ENCODE peak calls at places on chromosome 7, in six cellular contexts. W is IMR-90, P is BJ, S is GM23338, M is HCT116, E is AG04450. C is an unnamed sample.

GRCh38 chr7:44046321-44047061 is 2.0 kb downstream of the DBNL start:
- DNase-seq in E (no peak), P (no peak), S (no peak), W (no peak), M (no peak), C (no peak)

GRCh38 chr7:142440219-142441073 is 182.6 kb upstream of the PRSS58 start:
- DNase-seq in M (peak; percentile 47), P (peak; percentile 48), S (no peak), E (peak; percentile 37), W (peak; percentile 85), C (peak; percentile 85)

GRCh38 chr7:92778972-92779371 is 57.4 kb downstream of the CDK6 start:
- DNase-seq in M (no peak), S (no peak), W (peak; percentile 85), E (no peak), P (no peak), C (no peak)

GRCh38 chr7:128207609-128208008 is 33.5 kb upstream of the LEP start:
- DNase-seq in P (no peak), S (no peak), W (no peak), M (no peak), E (no peak), C (no peak)

GRCh38 chr7:108328174-108328651 is 128.0 kb downstream of the NRCAM start:
- DNase-seq in M (no peak), S (peak; percentile 50), E (no peak), P (no peak), W (no peak), C (no peak)

GRCh38 chr7:139340808-139341057 is 404 bp upstream of the FMC1 start:
- DNase-seq in M (no peak), E (no peak), P (no peak), W (no peak), S (no peak), C (no peak)

GRCh38 chr7:130071701-130072622 is 1.6 kb downstream of the KLHDC10 start:
- DNase-seq in W (peak; percentile 90), E (peak; percentile 80), S (peak; percentile 91), M (peak; percentile 84), P (no peak), C (peak; percentile 84)

GRCh38 chr7:5697754-5698487 is 83.5 kb downstream of the RNF216 start:
- DNase-seq in M (no peak), E (no peak), S (no peak), P (no peak), W (no peak), C (no peak)

GRCh38 chr7:129969881-129970446 is 17.2 kb upstream of the UBE2H start:
- DNase-seq in W (peak; percentile 84), M (peak; percentile 41), E (peak; percentile 36), P (peak; percentile 57), S (no peak), C (peak; percentile 75)

GRCh38 chr7:38283809-38284208 is 10.4 kb upstream of the TARP start:
- DNase-seq in M (no peak), S (no peak), E (no peak), P (no peak), W (no peak), C (no peak)

GRCh38 chr7:137816696-137817320 is 30.0 kb downstream of the DGKI start:
- DNase-seq in W (no peak), M (no peak), P (no peak), E (no peak), S (peak; percentile 65), C (no peak)

GRCh38 chr7:155778349-155778748 is 33.9 kb downstream of the SHH start:
- DNase-seq in W (no peak), P (no peak), E (no peak), S (no peak), M (no peak), C (no peak)

GRCh38 chr7:138184191-138184590 is 107.9 kb downstream of the AKR1D1 start:
- DNase-seq in W (no peak), P (no peak), S (no peak), E (no peak), M (no peak), C (no peak)

GRCh38 chr7:150388709-150389531 is 9.8 kb downstream of the ZNF775 start:
- DNase-seq in W (peak; percentile 65), M (no peak), S (peak; percentile 70), E (no peak), P (no peak), C (no peak)

GRCh38 chr7:106848851-106849442 is 16.1 kb upstream of the PIK3CG start:
- DNase-seq in W (peak; percentile 91), S (no peak), M (no peak), P (peak; percentile 80), E (peak; percentile 65), C (peak; percentile 54)

GRCh38 chr7:155339474-155339873 is 41.8 kb downstream of the INSIG1 start:
- DNase-seq in W (no peak), P (no peak), M (no peak), S (no peak), E (no peak), C (no peak)

GRCh38 chr7:142158741-142159496 is 47.4 kb downstream of the MGAM2 start:
- DNase-seq in W (no peak), E (no peak), S (no peak), M (no peak), P (no peak), C (no peak)

GRCh38 chr7:112103246-112103645 is 103.0 kb downstream of the DOCK4 start:
- DNase-seq in M (no peak), S (peak; percentile 56), W (peak; percentile 56), E (no peak), P (no peak), C (no peak)

GRCh38 chr7:19404912-19405329 is 259.7 kb upstream of the FERD3L start:
- DNase-seq in M (peak; percentile 57), W (peak; percentile 99), S (peak; percentile 51), P (peak; percentile 95), E (peak; percentile 94), C (peak; percentile 89)

GRCh38 chr7:131231381-131232220 is 96.1 kb upstream of the MKLN1 start:
- DNase-seq in S (no peak), P (no peak), E (peak; percentile 41), M (no peak), W (peak; percentile 79), C (no peak)

GRCh38 chr7:137798073-137798763 is 48.6 kb downstream of the DGKI start:
- DNase-seq in W (no peak), P (no peak), M (no peak), E (no peak), S (no peak), C (no peak)

GRCh38 chr7:42572046-42572445 is 335.0 kb upstream of the GLI3 start:
- DNase-seq in E (no peak), M (no peak), S (no peak), W (no peak), P (no peak), C (no peak)

GRCh38 chr7:28296571-28297483 is 115.5 kb upstream of the CREB5 start:
- DNase-seq in S (peak; percentile 88), W (peak; percentile 56), E (no peak), M (peak; percentile 55), P (no peak), C (no peak)

GRCh38 chr7:79968249-79968648 is 166.4 kb upstream of the GNAI1 start:
- DNase-seq in W (no peak), E (no peak), P (no peak), M (no peak), S (peak; percentile 47), C (no peak)

GRCh38 chr7:149404396-149404795 is 56.5 kb downstream of the ZNF777 start:
- DNase-seq in S (no peak), P (no peak), M (no peak), E (no peak), W (no peak), C (no peak)

GRCh38 chr7:128827248-128827958 is 2.8 kb upstream of the FLNC start:
- DNase-seq in S (no peak), E (no peak), M (peak; percentile 53), W (peak; percentile 83), P (no peak), C (no peak)

GRCh38 chr7:157676001-157676400 is 339.2 kb downstream of the DNAJB6 start:
- DNase-seq in E (no peak), W (no peak), M (no peak), P (no peak), S (no peak), C (no peak)

DNA sequence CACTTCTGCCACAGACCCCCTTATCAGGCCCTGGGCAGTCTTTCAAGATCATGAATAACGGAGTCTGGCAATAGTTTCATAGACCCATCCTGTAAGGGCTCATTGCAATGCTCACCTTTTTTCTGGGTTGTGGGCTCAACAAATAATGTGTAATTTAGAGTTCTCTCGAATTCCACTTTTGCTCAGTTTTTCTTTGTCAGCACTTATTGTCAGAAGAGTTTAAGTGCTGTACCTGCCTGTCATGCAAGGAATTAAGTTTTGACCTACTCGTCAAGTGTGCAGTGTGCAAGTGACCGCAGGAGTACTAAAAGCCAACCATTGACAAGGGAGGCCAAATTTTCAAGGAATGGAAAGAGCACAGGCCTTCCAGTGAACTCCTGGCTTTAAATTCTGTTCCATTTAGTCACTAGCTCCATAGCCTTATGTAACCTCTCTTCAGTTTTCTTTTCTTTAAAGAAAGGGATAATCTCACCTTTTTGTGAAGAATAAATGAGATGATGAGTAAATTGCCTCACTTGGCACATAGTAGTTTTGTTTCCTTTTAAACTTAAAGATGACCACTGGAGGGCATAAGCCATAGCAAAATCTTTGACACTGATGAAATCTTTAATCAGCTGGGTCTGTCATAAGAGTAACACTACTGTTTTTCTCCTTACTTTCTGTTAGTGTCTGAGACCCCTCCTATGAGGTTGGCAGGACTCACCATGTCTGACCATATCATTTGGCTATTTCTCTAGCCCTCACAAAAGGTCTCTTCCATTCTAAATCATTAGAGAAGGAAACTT is 313.3 kb downstream of the TYW1 start:
- DNase-seq in S (no peak), E (no peak), W (no peak), P (no peak), M (no peak), C (no peak)
- TF ChIP-seq CTCF in S (no peak), E (no peak), W (no peak), P (no peak), M (no peak), C (no peak)

GRCh38 chr7:32163141-32163806 is 93.1 kb upstream of the PDE1C start:
- DNase-seq in M (no peak), P (peak; percentile 89), E (no peak), W (peak; percentile 85), S (no peak), C (peak; percentile 78)
- H3K4me3 ChIP-seq in M (no peak overlapping the region), P (no peak overlapping the region), E (no peak overlapping the region), W (no peak overlapping the region), S (no peak overlapping the region), C (no peak overlapping the region)

DNA sequence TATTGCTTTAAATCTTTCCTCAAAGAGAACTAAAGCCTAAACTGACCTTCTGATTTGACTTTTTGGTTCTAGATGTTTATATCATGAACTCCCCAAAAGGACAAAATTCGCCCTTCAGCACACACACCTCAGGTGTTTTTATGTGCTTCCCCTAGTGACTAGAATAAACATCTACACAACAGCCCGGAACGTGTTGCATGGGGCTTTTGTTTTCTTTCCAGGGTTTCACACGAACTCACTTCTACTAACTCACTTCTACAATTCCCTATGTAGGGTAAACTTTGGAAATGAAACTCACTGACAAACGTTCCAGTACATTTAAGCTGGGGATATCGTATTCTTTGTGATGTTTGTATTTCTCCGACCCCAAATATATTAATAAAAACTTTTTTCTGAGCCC is 1.4 kb downstream of the TRA2A start:
- DNase-seq in W (peak; percentile 31), M (no peak), P (no peak), E (no peak), S (peak; percentile 71), C (no peak)
- TF ChIP-seq CTCF in W (no peak), M (no peak), P (no peak), E (peak; percentile 12), S (no peak), C (no peak)

DNA sequence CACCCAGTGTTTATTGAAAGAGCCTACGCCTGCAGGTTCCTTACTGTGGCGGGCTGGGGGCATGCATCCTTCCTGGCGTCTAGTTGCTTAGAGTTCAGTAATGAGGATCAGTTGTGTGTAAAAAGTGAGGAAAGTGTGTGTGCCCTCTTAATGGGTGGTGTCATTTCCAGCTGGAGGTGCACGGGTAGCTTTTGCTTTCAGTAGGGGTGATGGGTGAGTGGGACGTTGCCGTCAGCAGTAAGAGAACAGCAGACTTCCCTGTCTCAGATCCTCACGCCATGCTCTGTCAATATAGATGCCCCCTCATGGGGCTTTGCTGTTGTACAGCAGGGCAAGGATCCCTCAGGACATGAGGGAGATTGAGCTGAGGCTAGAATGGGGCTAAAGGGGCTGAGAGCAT is 352.6 kb upstream of the GALNT17 start:
- DNase-seq in M (no peak), S (no peak), W (no peak), P (no peak), E (no peak), C (no peak)
- H3K4me3 ChIP-seq in M (no peak overlapping the region), S (no peak overlapping the region), W (no peak overlapping the region), P (no peak overlapping the region), E (no peak overlapping the region), C (no peak overlapping the region)

C was measured in HFF-Myc.